ENCODE peak calls at places on chromosomes 4 and X, in seven cellular contexts. L, H, F, J, Y, G and V are unnamed samples.

GRCh38 chr4:162645381-162645780 is 481.6 kb upstream of the FSTL5 start:
- DNase-seq in L (no peak), H (no peak), F (no peak), J (no peak), Y (no peak), G (no peak), V (no peak)

GRCh38 chr4:139099366-139099982 is 77.5 kb downstream of the ELF2 start:
- DNase-seq in L (peak; percentile 18), H (no peak), F (peak; percentile 71), J (no peak), Y (peak; percentile 85), G (peak; percentile 77), V (peak; percentile 80)

GRCh38 chr4:85783483-85783882 is 308.5 kb downstream of the ARHGAP24 start:
- DNase-seq in L (no peak), H (no peak), F (no peak), J (no peak), Y (peak; percentile 70), G (no peak), V (no peak)

GRCh38 chr4:153451931-153452660 is 14.1 kb upstream of the TMEM131L start:
- DNase-seq in L (no peak), H (no peak), F (no peak), J (no peak), Y (no peak), G (no peak), V (no peak)

GRCh38 chrX:39903343-39903742 is 194.4 kb downstream of the BCOR start:
- DNase-seq in L (no peak), H (no peak), F (peak; percentile 33), J (no peak), Y (no peak), G (no peak), V (no peak)

GRCh38 chr4:150140774-150141400 is 62.6 kb downstream of the DCLK2 start:
- DNase-seq in L (no peak), H (no peak), F (peak; percentile 27), J (no peak), Y (peak; percentile 55), G (peak; percentile 14), V (no peak)

GRCh38 chrX:74925210-74926088 is at the start of gene NEXMIF:
- DNase-seq in L (no peak), H (no peak), F (peak; percentile 38), J (no peak), Y (no peak), G (no peak), V (no peak)

GRCh38 chr4:74206088-74206826 is 48.3 kb downstream of the MTHFD2L start:
- DNase-seq in L (no peak), H (no peak), F (peak; percentile 10), J (no peak), Y (no peak), G (peak; percentile 32), V (no peak)

GRCh38 chr4:113222006-113222405 is 172.6 kb downstream of the ANK2 start:
- DNase-seq in L (no peak), H (no peak), F (peak; percentile 11), J (no peak), Y (no peak), G (peak; percentile 28), V (no peak)

GRCh38 chr4:165700855-165701254 is 172.2 kb upstream of the TLL1 start:
- DNase-seq in L (no peak), H (no peak), F (no peak), J (no peak), Y (no peak), G (peak; percentile 8), V (no peak)

GRCh38 chr4:116688536-116688935 is 396.8 kb downstream of the TRAM1L1 start:
- DNase-seq in L (no peak), H (no peak), F (no peak), J (no peak), Y (no peak), G (no peak), V (no peak)

GRCh38 chrX:78092296-78092695 is 11.8 kb upstream of the PGK1 start:
- DNase-seq in L (no peak), H (no peak), F (peak; percentile 22), J (no peak), Y (peak; percentile 20), G (peak; percentile 47), V (no peak)

GRCh38 chrX:27915617-27916016 is 65.6 kb downstream of the DCAF8L1 start:
- DNase-seq in L (no peak), H (no peak), F (no peak), J (no peak), Y (peak; percentile 1), G (no peak), V (no peak)

GRCh38 chrX:13742397-13743176 is 8.0 kb downstream of the OFD1 start:
- DNase-seq in L (no peak), H (no peak), F (no peak), J (no peak), Y (no peak), G (no peak), V (no peak)

GRCh38 chr4:3805731-3806130 is 39.5 kb downstream of the ADRA2C start:
- DNase-seq in L (no peak), H (no peak), F (no peak), J (no peak), Y (no peak), G (no peak), V (no peak)

GRCh38 chr4:141020801-141021261 is 112.4 kb downstream of the RNF150 start:
- DNase-seq in L (no peak), H (no peak), F (no peak), J (no peak), Y (peak; percentile 35), G (no peak), V (no peak)

GRCh38 chrX:68193786-68194185 is 239.5 kb downstream of the OPHN1 start:
- DNase-seq in L (no peak), H (no peak), F (no peak), J (no peak), Y (no peak), G (no peak), V (no peak)

GRCh38 chrX:68865300-68865699 is 36.5 kb downstream of the EFNB1 start:
- DNase-seq in L (no peak), H (no peak), F (no peak), J (no peak), Y (no peak), G (no peak), V (no peak)

GRCh38 chrX:118347131-118347530 is 1.2 kb downstream of the WDR44 start:
- DNase-seq in L (no peak), H (no peak), F (peak; percentile 26), J (no peak), Y (peak; percentile 20), G (peak; percentile 29), V (no peak)

GRCh38 chr4:101018836-101019235 is 328.5 kb downstream of the PPP3CA start:
- DNase-seq in L (no peak), H (no peak), F (no peak), J (no peak), Y (no peak), G (no peak), V (no peak)

GRCh38 chr4:104491396-104491821 is 3.3 kb downstream of the CXXC4 start:
- DNase-seq in L (no peak), H (no peak), F (peak; percentile 28), J (no peak), Y (no peak), G (no peak), V (no peak)

GRCh38 chr4:77433102-77433733 is 172.4 kb upstream of the CXCL13 start:
- DNase-seq in L (no peak), H (no peak), F (peak; percentile 18), J (no peak), Y (peak; percentile 16), G (peak; percentile 63), V (no peak)

GRCh38 chrX:115030635-115031034 is 13.2 kb upstream of the IL13RA2 start:
- DNase-seq in L (no peak), H (no peak), F (no peak), J (no peak), Y (no peak), G (no peak), V (peak; percentile 74)

GRCh38 chr4:184007891-184008290 is 102.8 kb downstream of the STOX2 start:
- DNase-seq in L (no peak), H (no peak), F (peak; percentile 39), J (no peak), Y (no peak), G (peak; percentile 7), V (no peak)

GRCh38 chr4:907691-908437 is 24.3 kb downstream of the GAK start:
- DNase-seq in L (no peak), H (no peak), F (no peak), J (no peak), Y (no peak), G (no peak), V (no peak)